ENCODE peak calls at places on chromosomes 6 and 20, in five cellular contexts. O, W, Y, G and X are unnamed samples.

GRCh38 chr6:128600397-128600951 is 80.1 kb upstream of the PTPRK start:
- DNase-seq in G (peak; percentile 49), Y (no peak), O (peak; percentile 82), W (no peak), X (peak; percentile 5)

GRCh38 chr6:107161521-107161920 is 46.2 kb upstream of the BEND3 start:
- DNase-seq in G (no peak), Y (no peak), W (no peak), O (no peak), X (no peak)

GRCh38 chr6:26330835-26331808 is 33.9 kb upstream of the BTN3A2 start:
- DNase-seq in W (no peak), Y (peak; percentile 55), O (peak; percentile 28), G (no peak), X (no peak)

GRCh38 chr20:13243826-13244376 is 22.8 kb downstream of the ISM1 start:
- DNase-seq in G (no peak), Y (no peak), O (peak; percentile 23), W (no peak), X (no peak)

GRCh38 chr6:48775157-48775556 is 664.2 kb upstream of the PTCHD4 start:
- DNase-seq in Y (no peak), O (no peak), G (no peak), W (no peak), X (no peak)

GRCh38 chr6:3612341-3613041 is 139.0 kb downstream of the PXDC1 start:
- DNase-seq in O (peak; percentile 32), W (no peak), G (no peak), Y (no peak), X (peak; percentile 50)

GRCh38 chr20:60269571-60270162 is 311.4 kb downstream of the CDH26 start:
- DNase-seq in O (no peak), Y (no peak), W (no peak), G (no peak), X (no peak)

GRCh38 chr20:22579119-22579427 is 5.3 kb downstream of the FOXA2 start:
- DNase-seq in G (no peak), W (no peak), Y (no peak), O (no peak), X (no peak)

GRCh38 chr20:62370115-62370806 is 3.1 kb upstream of the LAMA5 start:
- DNase-seq in W (no peak), O (peak; percentile 78), Y (no peak), G (no peak), X (no peak)

GRCh38 chr6:31794294-31794865 is 1.2 kb downstream of the VARS1 start:
- DNase-seq in G (no peak), O (peak; percentile 50), W (peak; percentile 33), Y (no peak), X (no peak)

GRCh38 chr6:125839471-125839870 is 48.7 kb downstream of the NCOA7 start:
- DNase-seq in G (no peak), O (no peak), W (no peak), Y (no peak), X (no peak)